ENCODE peak calls at places on chromosomes 5 and 9, in eight cellular contexts. R is lung; T is body of pancreas; F is stomach; D is AG09309; M is naive thymus-derived CD4-positive, alpha-beta T cell; X is neural progenitor cell; P is fibroblast of pulmonary artery. L is an unnamed sample.

GRCh38 chr5:143635146-143635752 is 176.7 kb upstream of the HMHB1 start:
- DNase-seq in X (no peak), R (peak; percentile 41), P (peak; percentile 60), T (no peak), M (no peak), F (peak; percentile 27), D (no peak), L (peak; percentile 87)

GRCh38 chr9:20623748-20624124 is 1.4 kb upstream of the MLLT3 start:
- DNase-seq in X (peak; percentile 21), F (no peak), M (no peak), T (no peak), P (peak; percentile 8), D (no peak), R (no peak), L (peak; percentile 12)

GRCh38 chr5:81164936-81165335 is 68.2 kb upstream of the CKMT2 start:
- DNase-seq in F (no peak), D (no peak), X (no peak), M (no peak), T (no peak), R (no peak), P (peak; percentile 13), L (peak; percentile 11)

GRCh38 chr9:15096959-15097358 is 186.7 kb upstream of the FREM1 start:
- DNase-seq in F (no peak), R (no peak), X (no peak), D (no peak), P (no peak), M (no peak), T (no peak), L (no peak)

GRCh38 chr5:23631283-23632045 is 124.1 kb downstream of the PRDM9 start:
- DNase-seq in F (no peak), T (no peak), P (peak; percentile 95), D (no peak), R (no peak), X (no peak), M (no peak), L (peak; percentile 0)

GRCh38 chr9:127133739-127134167 is 11.3 kb upstream of the ANGPTL2 start:
- DNase-seq in M (no peak), F (peak; percentile 26), X (peak; percentile 53), D (no peak), T (no peak), P (peak; percentile 62), R (no peak), L (peak; percentile 56)

GRCh38 chr5:147084702-147085101 is 150.1 kb upstream of the STK32A start:
- DNase-seq in P (no peak), F (peak; percentile 48), R (no peak), T (no peak), D (no peak), X (peak; percentile 84), M (no peak), L (no peak)

GRCh38 chr9:37251452-37251851 is 131.1 kb downstream of the ZCCHC7 start:
- DNase-seq in P (no peak), X (peak; percentile 96), M (no peak), D (no peak), R (no peak), F (no peak), T (no peak), L (no peak)

GRCh38 chr5:10892135-10892910 is 131.3 kb upstream of the DAP start:
- DNase-seq in D (no peak), M (no peak), T (peak; percentile 46), F (no peak), P (no peak), X (no peak), R (no peak), L (no peak)

GRCh38 chr5:54518146-54519082 is 855 bp downstream of the SNX18 start:
- DNase-seq in D (no peak), X (peak; percentile 80), P (no peak), M (peak; percentile 54), T (peak; percentile 72), F (peak; percentile 70), R (peak; percentile 59), L (peak; percentile 37)

GRCh38 chr5:154593091-154593490 is 115.1 kb upstream of the HAND1 start:
- DNase-seq in D (peak; percentile 21), M (no peak), R (no peak), F (no peak), T (no peak), X (no peak), P (peak; percentile 66), L (peak; percentile 74)

GRCh38 chr5:176817369-176817841 is 7.0 kb downstream of the UNC5A start:
- DNase-seq in P (no peak), T (no peak), F (no peak), M (no peak), X (peak; percentile 89), R (no peak), D (no peak), L (no peak)

GRCh38 chr5:176818391-176819098 is 8.2 kb downstream of the UNC5A start:
- DNase-seq in F (no peak), T (no peak), P (no peak), R (no peak), M (no peak), X (no peak), D (no peak), L (no peak)

GRCh38 chr5:176817864-176818377 is 7.6 kb downstream of the UNC5A start:
- DNase-seq in D (no peak), X (peak; percentile 95), F (no peak), R (no peak), T (peak; percentile 32), P (peak; percentile 14), M (no peak), L (no peak)

GRCh38 chr5:176816043-176816745 is 5.8 kb downstream of the UNC5A start:
- DNase-seq in F (no peak), M (no peak), D (no peak), X (no peak), T (peak; percentile 72), R (no peak), P (no peak), L (no peak)

DNA sequence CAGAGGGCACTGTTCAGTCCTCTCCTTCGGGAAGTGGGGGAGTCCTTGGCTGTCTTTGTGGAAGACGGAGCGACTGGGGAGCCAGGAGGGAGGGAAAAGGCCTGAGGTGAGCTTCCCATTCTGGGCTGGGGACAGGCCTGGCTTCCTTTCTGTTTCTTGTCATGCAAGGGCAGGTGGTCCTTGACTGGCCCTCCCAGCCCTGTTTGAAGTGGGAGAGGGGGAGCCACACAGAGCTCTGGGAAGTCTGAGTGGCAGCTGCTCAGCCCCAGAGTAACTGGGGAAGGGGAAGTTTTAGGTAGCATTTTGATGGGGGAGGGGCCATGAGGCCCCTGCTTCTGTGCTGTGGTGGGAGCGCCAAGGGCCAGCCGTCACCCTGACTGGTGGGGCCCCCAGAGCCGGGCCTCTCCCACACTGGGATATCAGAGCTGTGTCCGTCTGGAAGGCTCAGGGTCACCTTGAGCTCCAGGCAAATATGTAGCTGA is 6.5 kb downstream of the UNC5A start:
- DNase-seq in F (no peak), T (no peak), P (no peak), R (no peak), X (peak; percentile 46), M (no peak), D (no peak), L (no peak)
- H3K4me3 ChIP-seq in F (no peak overlapping the region), T (no peak overlapping the region), P (no peak overlapping the region), R (no peak overlapping the region), X (peak overlapping the region; percentile 64), M (no peak overlapping the region), D (no peak overlapping the region), L (no peak overlapping the region)

GRCh38 chr9:68825755-68826500 is 120.9 kb downstream of the PIP5K1B start:
- DNase-seq in R (no peak), X (no peak), T (no peak), P (no peak), F (peak; percentile 72), M (no peak), D (no peak), L (no peak)
- H3K4me3 ChIP-seq in R (no peak overlapping the region), X (no peak overlapping the region), T (no peak overlapping the region), P (no peak overlapping the region), F (no peak overlapping the region), M (no peak overlapping the region), D (no peak overlapping the region), L (no peak overlapping the region)

GRCh38 chr5:174731214-174732039 is 7.0 kb downstream of the MSX2 start:
- DNase-seq in R (no peak), P (no peak), F (no peak), D (no peak), T (no peak), X (peak; percentile 63), M (no peak), L (no peak)
- H3K4me3 ChIP-seq in R (no peak overlapping the region), P (no peak overlapping the region), F (no peak overlapping the region), D (no peak overlapping the region), T (no peak overlapping the region), X (peak overlapping the region; percentile 40), M (no peak overlapping the region), L (no peak overlapping the region)

GRCh38 chr9:121233906-121234901 is 32.5 kb upstream of the RAB14 start:
- DNase-seq in P (peak; percentile 58), T (no peak), R (no peak), D (no peak), X (no peak), M (no peak), F (no peak), L (peak; percentile 25)
- H3K4me3 ChIP-seq in P (no peak overlapping the region), T (no peak overlapping the region), R (no peak overlapping the region), D (no peak overlapping the region), X (no peak overlapping the region), M (no peak overlapping the region), F (no peak overlapping the region), L (no peak overlapping the region)

GRCh38 chr5:176524138-176524537 is 13.1 kb downstream of the RNF44 start:
- DNase-seq in M (no peak), F (no peak), P (no peak), T (no peak), X (no peak), R (no peak), D (no peak), L (no peak)

GRCh38 chr5:176521699-176522263 is 15.4 kb downstream of the RNF44 start:
- DNase-seq in F (no peak), R (no peak), T (no peak), P (no peak), D (no peak), M (no peak), X (no peak), L (no peak)

GRCh38 chr5:176524987-176525386 is 12.2 kb downstream of the RNF44 start:
- DNase-seq in X (no peak), R (no peak), F (no peak), T (no peak), D (no peak), M (no peak), P (no peak), L (no peak)

GRCh38 chr5:176519810-176520720 is 17.1 kb downstream of the RNF44 start:
- DNase-seq in F (no peak), P (no peak), T (no peak), R (no peak), X (no peak), M (no peak), D (no peak), L (no peak)

GRCh38 chr5:176521286-176521685 is 15.9 kb downstream of the RNF44 start:
- DNase-seq in T (no peak), X (no peak), R (no peak), D (no peak), P (no peak), M (no peak), F (no peak), L (no peak)
- H3K4me3 ChIP-seq in T (no peak overlapping the region), X (no peak overlapping the region), R (no peak overlapping the region), D (no peak overlapping the region), P (no peak overlapping the region), M (no peak overlapping the region), F (no peak overlapping the region), L (no peak overlapping the region)